ENCODE peak calls at places on chromosomes 13 and 19, in ten cellular contexts. T is heart left ventricle, E is PC-3, C is dorsolateral prefrontal cortex, N is OCI-LY7, D is astrocyte of the spinal cord, O is BE2C, B is astrocyte, Z is body of pancreas, U is fibroblast of pulmonary artery. V is an unnamed sample.

GRCh38 chr13:63209330-63210017 is 1793.8 kb upstream of the PCDH20 start:
- DNase-seq in T (no peak), E (no peak), C (no peak), N (no peak), D (peak; percentile 19), O (no peak), B (peak; percentile 70), Z (no peak), U (peak; percentile 28), V (peak; percentile 56)

GRCh38 chr13:58852076-58852475 is 1220.5 kb downstream of the PCDH17 start:
- DNase-seq in T (no peak), E (peak; percentile 17), C (no peak), N (no peak), D (peak; percentile 77), O (no peak), B (peak; percentile 57), Z (no peak), U (peak; percentile 0), V (peak; percentile 2)

GRCh38 chr13:101127741-101128353 is 288.5 kb downstream of the NALCN start:
- DNase-seq in T (no peak), E (peak; percentile 72), C (peak; percentile 34), N (peak; percentile 2), D (peak; percentile 67), O (peak; percentile 17), B (peak; percentile 17), Z (peak; percentile 19), U (peak; percentile 67), V (peak; percentile 73)

GRCh38 chr13:113611996-113612395 is 27.4 kb downstream of the TFDP1 start:
- DNase-seq in T (no peak), E (no peak), C (no peak), N (no peak), D (no peak), O (no peak), B (no peak), Z (no peak), U (no peak), V (no peak)

GRCh38 chr13:101757446-101758039 is 305.1 kb downstream of the ITGBL1 start:
- DNase-seq in T (no peak), E (peak; percentile 70), C (no peak), N (peak; percentile 7), D (peak; percentile 63), O (no peak), B (peak; percentile 14), Z (no peak), U (peak; percentile 47), V (peak; percentile 79)

GRCh38 chr13:36875431-36875830 is 44.6 kb downstream of the SMAD9 start:
- DNase-seq in T (no peak), E (no peak), C (no peak), N (no peak), D (no peak), O (no peak), B (no peak), Z (no peak), U (no peak), V (no peak)

GRCh38 chr13:39597828-39598227 is 5.2 kb downstream of the LHFPL6 start:
- DNase-seq in T (no peak), E (no peak), C (no peak), N (peak; percentile 29), D (peak; percentile 57), O (no peak), B (no peak), Z (no peak), U (peak; percentile 46), V (peak; percentile 76)

GRCh38 chr13:94464771-94465170 is 14.7 kb downstream of the DCT start:
- DNase-seq in T (no peak), E (no peak), C (no peak), N (no peak), D (no peak), O (no peak), B (no peak), Z (no peak), U (no peak), V (no peak)

GRCh38 chr13:40666058-40666904 is at the start of gene FOXO1:
- DNase-seq in T (peak; percentile 94), E (peak; percentile 78), C (peak; percentile 70), N (peak; percentile 93), D (peak; percentile 85), O (peak; percentile 88), B (peak; percentile 79), Z (peak; percentile 90), U (peak; percentile 87), V (peak; percentile 93)

GRCh38 chr19:53867225-53868090 is at the start of gene MYADM:
- DNase-seq in T (peak; percentile 99), E (peak; percentile 100), C (peak; percentile 97), N (peak; percentile 97), D (peak; percentile 100), O (peak; percentile 97), B (peak; percentile 94), Z (peak; percentile 99), U (peak; percentile 99), V (peak; percentile 99)

GRCh38 chr19:53865918-53866696 is 1.6 kb upstream of the MYADM start:
- DNase-seq in T (peak; percentile 80), E (peak; percentile 82), C (peak; percentile 71), N (no peak), D (peak; percentile 72), O (peak; percentile 80), B (no peak), Z (peak; percentile 56), U (peak; percentile 63), V (peak; percentile 46)

GRCh38 chr19:53868091-53868891 is 608 bp downstream of the MYADM start:
- DNase-seq in T (peak; percentile 52), E (peak; percentile 69), C (no peak), N (no peak), D (peak; percentile 53), O (peak; percentile 51), B (no peak), Z (peak; percentile 59), U (peak; percentile 69), V (peak; percentile 71)

GRCh38 chr19:53865523-53865917 is 2.2 kb upstream of the MYADM start:
- DNase-seq in T (no peak), E (no peak), C (no peak), N (no peak), D (no peak), O (no peak), B (no peak), Z (no peak), U (no peak), V (no peak)

DNA sequence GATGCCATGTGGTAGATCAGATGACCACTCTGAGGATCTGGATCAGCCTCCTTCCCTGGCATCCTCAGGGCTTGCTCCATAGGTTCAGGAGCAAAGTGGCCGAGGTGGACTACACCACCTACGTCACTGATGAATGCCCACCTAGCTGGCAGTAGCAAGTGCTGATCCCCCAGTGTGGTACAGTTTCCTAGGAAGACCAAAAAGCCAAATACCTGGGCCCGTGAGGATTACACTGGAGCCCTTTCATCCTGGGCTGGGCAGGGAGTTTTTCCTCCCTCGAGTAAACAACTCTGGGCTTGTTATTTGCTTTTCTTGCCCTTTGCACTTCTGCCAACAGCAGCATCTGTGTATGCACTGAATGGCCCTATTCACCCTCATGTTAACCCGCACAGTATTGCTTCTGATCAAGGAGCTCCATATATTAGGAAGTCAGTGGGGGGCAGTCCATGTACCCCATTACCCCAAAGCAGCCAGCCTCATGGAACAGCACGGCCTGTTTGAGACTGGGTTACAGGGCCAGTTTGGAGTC is 3.3 kb upstream of the MYADM start:
- DNase-seq in T (no peak), E (peak; percentile 80), C (peak; percentile 69), N (no peak), D (no peak), O (no peak), B (no peak), Z (peak; percentile 60), U (no peak), V (no peak)
- H3K4me3 ChIP-seq in T (no peak overlapping the region), E (no peak overlapping the region), C (no peak overlapping the region), N (no peak overlapping the region), D (no peak overlapping the region), O (no peak overlapping the region), B (no peak overlapping the region), Z (no peak overlapping the region), U (no peak overlapping the region), V (no peak overlapping the region)

GRCh38 chr13:21342699-21343442 is 116.2 kb downstream of the ZDHHC20 start:
- DNase-seq in T (no peak), E (no peak), C (no peak), N (no peak), D (no peak), O (no peak), B (no peak), Z (no peak), U (no peak), V (no peak)

GRCh38 chr13:21344662-21345176 is 114.4 kb downstream of the ZDHHC20 start:
- DNase-seq in T (no peak), E (no peak), C (no peak), N (peak; percentile 37), D (no peak), O (no peak), B (no peak), Z (no peak), U (no peak), V (no peak)

GRCh38 chr13:21348771-21349170 is 110.3 kb downstream of the ZDHHC20 start:
- DNase-seq in T (no peak), E (no peak), C (no peak), N (no peak), D (no peak), O (no peak), B (no peak), Z (no peak), U (peak; percentile 22), V (no peak)

GRCh38 chr13:21343659-21344058 is 115.4 kb downstream of the ZDHHC20 start:
- DNase-seq in T (no peak), E (no peak), C (no peak), N (no peak), D (no peak), O (no peak), B (no peak), Z (no peak), U (no peak), V (no peak)

GRCh38 chr13:21347753-21348318 is 111.3 kb downstream of the ZDHHC20 start:
- DNase-seq in T (no peak), E (no peak), C (no peak), N (no peak), D (no peak), O (no peak), B (no peak), Z (no peak), U (no peak), V (no peak)
- TF ChIP-seq CTCF in T (no peak), E (no peak), C (no peak), N (no peak), D (no peak), O (no peak), B (no peak), Z (no peak), U (no peak), V (no peak)

GRCh38 chr13:111051656-111052232 is 63.4 kb upstream of the ARHGEF7 start:
- DNase-seq in T (no peak), E (no peak), C (no peak), N (no peak), D (no peak), O (peak; percentile 30), B (no peak), Z (no peak), U (no peak), V (no peak)
- H3K4me3 ChIP-seq in T (no peak overlapping the region), E (no peak overlapping the region), C (no peak overlapping the region), N (no peak overlapping the region), D (no peak overlapping the region), O (no peak overlapping the region), B (no peak overlapping the region), Z (no peak overlapping the region), U (no peak overlapping the region), V (no peak overlapping the region)

DNA sequence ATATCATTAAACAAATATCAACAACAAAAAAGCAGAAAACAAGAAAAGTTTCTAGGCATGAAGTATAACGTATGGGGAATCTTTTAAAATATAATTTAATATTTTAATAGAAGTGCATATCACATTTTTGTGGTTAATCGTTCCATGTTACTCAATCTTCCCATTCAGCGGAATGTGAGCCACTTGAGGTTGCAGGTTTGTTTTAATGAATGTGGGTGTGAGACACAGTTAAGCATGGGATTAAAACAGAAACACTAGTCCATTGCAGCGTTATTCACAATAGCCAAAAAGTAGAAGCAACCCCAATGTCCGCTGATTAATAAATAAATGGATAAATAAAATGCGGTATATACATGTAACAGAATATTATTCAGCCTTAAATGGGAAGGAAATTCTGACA is 146.0 kb downstream of the NDFIP2 start:
- DNase-seq in T (no peak), E (no peak), C (no peak), N (no peak), D (no peak), O (no peak), B (peak; percentile 12), Z (no peak), U (no peak), V (peak; percentile 14)
- TF ChIP-seq CTCF in T (no peak), E (no peak), C (no peak), N (no peak), D (no peak), O (no peak), B (no peak), Z (no peak), U (no peak), V (no peak)

V was measured in choroid plexus epithelial cell.